ENCODE peak calls at places on chromosomes 12 and 14, in five cellular contexts. K, M, U, X and T are unnamed samples.

GRCh38 chr14:91947196-91948184 is at the start of gene FBLN5:
- DNase-seq in K (peak), M (peak), U (peak), X (peak), T (peak)

GRCh38 chr14:103081951-103082350 is 2.1 kb upstream of the LBHD2 start:
- DNase-seq in K (no peak), M (no peak), U (no peak), X (no peak), T (no peak)

GRCh38 chr12:71652656-71653055 is 11.0 kb downstream of the ZFC3H1 start:
- DNase-seq in K (no peak), M (no peak), U (no peak), X (no peak), T (no peak)

GRCh38 chr14:54627718-54628345 is 60.9 kb downstream of the SAMD4A start:
- DNase-seq in K (peak), M (no peak), U (no peak), X (peak), T (no peak)

GRCh38 chr12:65867428-65867827 is 43.1 kb downstream of the HMGA2 start:
- DNase-seq in K (peak), M (no peak), U (no peak), X (peak), T (no peak)

GRCh38 chr14:51484491-51484890 is 167.2 kb upstream of the FRMD6 start:
- DNase-seq in K (no peak), M (no peak), U (no peak), X (no peak), T (no peak)

GRCh38 chr12:23140710-23141109 is 515.7 kb downstream of the ETNK1 start:
- DNase-seq in K (no peak), M (no peak), U (no peak), X (no peak), T (no peak)

GRCh38 chr14:103329421-103330347 is 4.4 kb upstream of the EIF5 start:
- DNase-seq in K (peak), M (no peak), U (no peak), X (no peak), T (no peak)

GRCh38 chr14:72892103-72892878 is 1.6 kb downstream of the DPF3 start:
- DNase-seq in K (peak), M (peak), U (no peak), X (peak), T (no peak)

GRCh38 chr12:104064031-104064841 is at the start of gene HCFC2:
- DNase-seq in K (peak), M (peak), U (peak), X (peak), T (peak)
- H4K8ac ChIP-seq in K (peak), M (no peak), U (no peak), X (peak), T (peak)

GRCh38 chr14:74955229-74955999 is at the start of gene PGF:
- DNase-seq in K (no peak), M (peak), U (peak), X (peak), T (peak)
- H2AFZ ChIP-seq in K (peak), M (no peak), U (peak), X (peak), T (peak)

GRCh38 chr12:56221757-56222530 is at the start of gene RNF41:
- DNase-seq in K (peak), M (peak), U (peak), X (peak), T (peak)

GRCh38 chr12:56219840-56220239 is 1.9 kb downstream of the RNF41 start:
- DNase-seq in K (no peak), M (no peak), U (no peak), X (no peak), T (no peak)

GRCh38 chr12:56220611-56221232 is 1.0 kb downstream of the RNF41 start:
- DNase-seq in K (peak), M (no peak), U (peak), X (peak), T (peak)

GRCh38 chr12:56222531-56222895 is 791 bp upstream of the RNF41 start:
- DNase-seq in K (no peak), M (no peak), U (no peak), X (no peak), T (peak)

DNA sequence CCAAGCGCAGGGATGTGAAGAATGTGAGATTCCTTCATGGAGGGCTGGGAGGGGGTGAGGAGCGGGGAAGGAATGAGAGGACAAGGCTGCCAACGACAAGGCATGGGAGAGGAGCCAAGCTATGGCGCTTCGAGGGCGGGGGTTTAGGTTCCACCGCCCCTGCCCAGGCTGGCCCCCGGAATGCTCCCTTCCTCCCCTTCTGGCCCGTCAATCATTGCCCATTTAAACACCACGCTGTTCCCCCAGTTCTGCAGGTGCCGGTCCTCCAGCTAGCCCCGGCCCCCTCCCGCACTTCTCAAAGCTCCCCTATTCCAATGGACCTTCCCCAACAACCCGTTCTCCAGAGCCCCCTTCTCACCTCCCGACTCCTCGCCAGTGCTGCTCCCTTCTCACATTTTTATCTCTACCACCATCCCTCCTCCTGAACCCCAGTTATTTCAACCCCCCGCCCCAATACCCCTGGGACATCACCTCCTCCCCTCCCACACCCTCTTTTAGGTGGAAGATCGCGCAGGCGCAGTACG is 427 bp downstream of the RNF41 start:
- DNase-seq in K (peak), M (peak), U (peak), X (peak), T (peak)
- H3K23ac ChIP-seq in K (peak), M (no peak), U (peak), X (peak), T (no peak)

DNA sequence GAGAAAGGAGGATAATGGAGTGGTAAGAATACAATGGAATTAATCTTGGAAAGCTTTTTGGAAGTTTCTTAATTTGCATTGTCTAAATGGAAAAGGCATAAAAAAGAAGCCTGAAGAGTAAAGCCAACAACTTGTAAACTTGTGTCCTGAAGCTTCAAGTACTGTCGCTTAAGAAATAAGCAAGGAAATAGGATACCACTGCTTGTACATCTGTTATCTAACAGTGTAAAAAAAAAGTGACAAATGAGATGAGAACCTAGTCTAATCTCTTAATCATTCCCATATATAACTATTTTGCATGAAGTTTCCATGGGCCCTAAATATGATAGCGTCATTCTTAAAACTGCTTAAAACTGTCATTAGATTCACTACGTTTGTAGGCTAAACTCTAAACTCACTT is 134.0 kb upstream of the DYRK2 start:
- DNase-seq in K (no peak), M (no peak), U (no peak), X (no peak), T (no peak)
- H4K8ac ChIP-seq in K (no peak), M (no peak), U (no peak), X (no peak), T (no peak)

GRCh38 chr12:28079539-28079938 is 107.0 kb upstream of the PTHLH start:
- DNase-seq in K (no peak), M (no peak), U (no peak), X (no peak), T (no peak)

GRCh38 chr12:28083816-28084678 is 106.2 kb upstream of the CCDC91 start:
- DNase-seq in K (no peak), M (no peak), U (no peak), X (no peak), T (no peak)

GRCh38 chr12:28086521-28086920 is 103.7 kb upstream of the CCDC91 start:
- DNase-seq in K (no peak), M (no peak), U (no peak), X (no peak), T (no peak)

DNA sequence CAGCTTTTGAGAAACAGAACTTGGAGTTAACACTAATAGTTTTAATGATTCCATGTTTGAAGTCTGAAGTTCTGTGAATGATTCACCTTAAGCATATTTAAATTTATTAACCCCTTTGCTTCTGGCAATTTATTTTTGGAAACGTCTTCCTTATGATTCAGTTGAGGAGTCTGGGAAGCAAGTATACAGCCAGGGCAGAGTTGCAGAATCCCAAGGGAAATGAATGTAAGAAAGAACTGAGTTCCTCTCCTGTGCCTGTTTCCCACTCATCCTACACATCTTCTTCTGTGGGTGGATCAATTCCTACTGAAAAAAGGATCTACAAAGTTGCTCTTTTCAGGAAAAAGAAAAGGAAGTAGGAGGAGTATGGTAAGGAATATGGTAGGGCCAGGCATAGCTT is 108.2 kb upstream of the CCDC91 start:
- DNase-seq in K (peak), M (no peak), U (no peak), X (no peak), T (no peak)
- H2AFZ ChIP-seq in K (no peak), M (no peak), U (no peak), X (no peak), T (no peak)

DNA sequence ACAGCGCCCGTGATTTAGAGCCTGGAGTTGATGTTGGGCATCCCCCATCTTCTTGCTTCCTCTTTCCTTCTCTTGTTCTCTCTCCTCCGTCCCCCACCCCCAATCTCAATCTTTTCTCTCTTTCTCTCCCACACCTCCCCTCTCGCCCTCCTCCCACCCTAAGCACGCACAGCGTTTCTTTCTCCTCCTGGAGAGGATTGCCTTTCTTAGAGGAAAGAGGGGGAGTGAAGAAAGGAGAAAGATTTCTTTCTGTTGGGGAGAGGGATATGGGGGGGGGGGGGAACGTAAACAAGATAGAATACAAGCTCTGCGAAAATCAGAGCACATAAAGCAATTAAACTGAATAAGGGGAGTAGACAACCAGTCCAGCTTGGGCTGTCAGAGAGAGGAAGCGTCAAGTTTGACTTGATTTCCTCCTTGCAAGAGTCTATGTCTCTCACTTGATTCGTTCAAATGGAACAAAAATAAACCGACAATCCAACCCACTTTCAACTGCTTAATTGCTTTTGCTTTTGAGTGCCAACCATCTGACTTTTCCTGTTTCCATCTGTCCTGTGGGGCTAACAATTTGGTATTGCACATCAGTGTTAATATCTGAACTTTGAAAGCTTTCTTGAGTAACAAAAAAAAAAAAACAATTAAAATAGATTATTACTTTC is 852 bp downstream of the SYT1 start:
- DNase-seq in K (no peak), M (no peak), U (no peak), X (no peak), T (no peak)
- H3K23ac ChIP-seq in K (no peak), M (no peak), U (no peak), X (no peak), T (no peak)

GRCh38 chr12:64400041-64400440 is 4.2 kb upstream of the XPOT start:
- DNase-seq in K (peak), M (peak), U (no peak), X (no peak), T (no peak)

GRCh38 chr12:64407342-64408223 is 3.4 kb downstream of the XPOT start:
- DNase-seq in K (no peak), M (no peak), U (no peak), X (no peak), T (no peak)

GRCh38 chr12:64403708-64404469 is at the start of gene XPOT:
- DNase-seq in K (peak), M (peak), U (peak), X (peak), T (peak)

GRCh38 chr12:64402181-64402580 is 2.0 kb upstream of the XPOT start:
- DNase-seq in K (no peak), M (no peak), U (no peak), X (no peak), T (no peak)

DNA sequence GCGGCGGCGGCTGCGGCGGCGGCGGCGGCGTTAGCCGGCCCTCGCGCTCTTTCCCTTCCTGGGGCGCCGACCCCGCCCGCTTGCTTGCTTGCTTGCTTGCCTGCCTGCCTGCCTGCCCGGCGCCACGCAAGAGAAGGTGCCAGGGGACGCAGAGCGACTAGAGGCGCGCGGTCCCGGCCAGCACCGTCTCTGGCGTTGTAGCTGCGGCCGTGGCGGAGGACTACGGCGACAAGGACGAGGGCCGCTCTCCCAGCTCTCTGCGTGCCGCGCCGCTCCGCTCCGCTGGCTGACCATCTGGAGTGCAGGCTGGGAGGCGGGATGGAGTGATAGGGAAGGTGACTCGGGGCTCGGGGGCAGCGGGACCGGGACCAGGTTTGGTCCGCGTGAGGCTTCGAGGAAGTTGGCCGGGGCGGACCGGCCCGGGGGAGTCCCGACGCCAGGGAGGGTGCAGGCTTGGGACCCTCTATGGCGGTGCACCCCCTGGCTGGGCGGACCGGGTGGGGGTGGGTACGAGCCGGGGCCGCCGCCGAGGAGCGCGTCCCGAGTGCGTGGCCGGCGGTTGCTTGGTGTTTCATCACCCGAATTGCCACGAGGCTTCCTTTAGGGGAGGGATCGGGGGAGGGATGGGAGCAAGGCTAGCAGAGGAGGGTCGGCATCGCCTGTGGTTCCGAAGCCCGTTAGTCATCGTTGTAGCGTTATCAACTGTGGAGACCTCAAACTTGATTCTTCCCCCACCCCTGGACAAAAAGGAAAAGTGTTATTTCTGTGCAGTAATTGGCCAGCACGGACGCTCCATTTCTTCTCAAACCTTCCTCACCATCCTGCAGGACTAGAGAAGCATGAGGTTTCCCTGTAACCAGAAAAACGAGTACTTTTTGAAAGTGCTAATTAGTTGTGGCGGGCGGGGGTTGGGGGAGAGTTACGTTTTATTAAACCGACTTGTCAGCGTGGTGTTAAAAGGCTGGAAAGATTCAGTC is 566 bp downstream of the XPOT start:
- DNase-seq in K (peak), M (peak), U (no peak), X (peak), T (peak)
- H4K8ac ChIP-seq in K (peak), M (no peak), U (peak), X (peak), T (peak)

GRCh38 chr12:108033091-108033490 is 96.0 kb upstream of the WSCD2 start:
- DNase-seq in K (no peak), M (peak), U (peak), X (no peak), T (no peak)
- H2AFZ ChIP-seq in K (no peak), M (no peak), U (no peak), X (no peak), T (no peak)